ENCODE peak calls at places on chromosomes 3 and 15, in nine cellular contexts. L is GM13976, D is RWPE2, R is PC-9, H is AG04450, M is PC-3, C is GM20000, A is tibial nerve, P is GM12865. J is an unnamed sample.
A peak's percentile ranks its signal among the peaks of the same experiment; 100 is the strongest.

GRCh38 chr3:158713094-158713499 is 19.2 kb downstream of the RARRES1 start:
- DNase-seq in A (no peak), H (no peak), D (no peak), C (no peak), R (no peak), L (no peak), P (no peak), M (no peak), J (no peak)

GRCh38 chr3:14897266-14897665 is 50.1 kb upstream of the NR2C2 start:
- DNase-seq in C (no peak), D (no peak), L (no peak), H (no peak), A (no peak), P (no peak), R (no peak), M (no peak), J (no peak)

GRCh38 chr3:118863731-118864322 is 170.8 kb downstream of the IGSF11 start:
- DNase-seq in R (no peak), H (no peak), M (no peak), A (no peak), P (peak; percentile 35), C (no peak), L (no peak), D (no peak), J (peak; percentile 6)

GRCh38 chr15:32730677-32731654 is 13.2 kb downstream of the GREM1 start:
- DNase-seq in R (peak; percentile 90), P (no peak), A (no peak), C (no peak), M (peak; percentile 57), D (peak; percentile 97), H (no peak), L (no peak), J (peak; percentile 53)

GRCh38 chr15:51649659-51650521 is 27.3 kb upstream of the DMXL2 start:
- DNase-seq in H (peak; percentile 50), C (peak; percentile 65), P (peak; percentile 86), L (peak; percentile 67), D (no peak), A (no peak), M (peak; percentile 77), R (peak; percentile 28), J (peak; percentile 18)

GRCh38 chr3:170258105-170258487 is 35.9 kb downstream of the PRKCI start:
- DNase-seq in A (no peak), D (no peak), H (no peak), P (peak; percentile 36), M (no peak), L (no peak), R (no peak), C (no peak), J (no peak)

GRCh38 chr3:45011756-45012441 is 14.2 kb upstream of the CLEC3B start:
- DNase-seq in H (peak; percentile 80), A (no peak), P (no peak), C (peak; percentile 52), M (no peak), L (peak; percentile 50), R (no peak), D (no peak), J (no peak)

GRCh38 chr3:42668403-42668740 is 14.9 kb downstream of the ZBTB47 start:
- DNase-seq in C (no peak), H (no peak), A (no peak), P (no peak), L (no peak), M (no peak), R (no peak), D (no peak), J (no peak)

GRCh38 chr15:25182736-25183445 is 228.1 kb downstream of the SNRPN start:
- DNase-seq in M (no peak), L (no peak), D (peak; percentile 57), A (no peak), P (no peak), R (no peak), C (no peak), H (no peak), J (no peak)

GRCh38 chr3:141402476-141403171 is 34.3 kb downstream of the ZBTB38 start:
- DNase-seq in R (peak; percentile 35), M (peak; percentile 29), A (peak; percentile 54), C (peak; percentile 64), H (no peak), L (peak; percentile 58), P (peak; percentile 65), D (no peak), J (peak; percentile 71)

GRCh38 chr15:68888419-68888818 is 41.9 kb upstream of the SPESP1 start:
- DNase-seq in L (peak; percentile 40), H (no peak), R (no peak), D (no peak), M (no peak), A (no peak), C (peak; percentile 34), P (no peak), J (no peak)

DNA sequence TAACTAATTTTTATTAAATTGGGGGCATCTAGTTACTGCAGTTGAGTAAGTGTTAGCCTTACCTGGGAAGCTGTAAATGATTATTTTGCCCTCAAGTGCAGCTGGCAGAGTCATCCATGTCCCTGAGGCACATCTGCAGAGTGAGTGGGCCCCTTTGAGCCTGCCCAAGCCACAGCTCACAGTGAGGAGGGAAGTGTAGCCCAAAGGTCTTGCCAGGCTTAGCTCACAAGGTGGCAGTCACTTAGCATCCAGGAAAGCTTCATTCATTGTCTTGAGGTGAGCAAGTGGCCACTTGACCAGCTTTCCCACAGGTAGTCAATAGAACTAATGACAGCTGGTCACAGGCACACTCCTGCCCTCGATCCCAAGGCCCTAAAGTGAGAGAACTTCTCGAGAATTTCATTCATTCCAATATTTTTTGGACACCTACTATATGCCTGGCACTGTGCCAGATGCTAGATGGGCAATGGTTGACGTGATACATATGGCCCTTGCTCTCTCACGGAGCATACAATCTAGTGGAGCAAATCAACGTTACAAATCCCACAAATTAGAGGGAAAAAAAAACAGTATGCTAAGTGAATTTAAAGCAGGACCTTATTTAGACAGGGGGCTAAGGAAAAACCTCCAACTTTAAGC is 163.3 kb upstream of the IL12A start:
- DNase-seq in R (no peak), A (no peak), C (no peak), H (no peak), M (peak; percentile 35), L (no peak), D (no peak), P (no peak), J (no peak)
- TF ChIP-seq CTCF in R (no peak), A (no peak), C (no peak), H (no peak), M (peak; percentile 35), L (no peak), D (peak; percentile 34), P (no peak), J (no peak)

GRCh38 chr3:128727059-128727458 is 1.1 kb downstream of the RAB7A start:
- DNase-seq in H (no peak), M (no peak), L (no peak), A (no peak), R (no peak), P (no peak), D (no peak), C (no peak), J (no peak)

GRCh38 chr3:128727485-128727884 is 1.5 kb downstream of the RAB7A start:
- DNase-seq in M (peak; percentile 15), R (no peak), P (no peak), H (no peak), L (no peak), A (no peak), D (no peak), C (no peak), J (no peak)

GRCh38 chr3:128725547-128725931 is 444 bp upstream of the RAB7A start:
- DNase-seq in C (peak; percentile 44), D (no peak), R (no peak), P (no peak), H (no peak), A (no peak), L (no peak), M (no peak), J (no peak)

GRCh38 chr3:128726691-128727031 is 678 bp downstream of the RAB7A start:
- DNase-seq in C (no peak), A (peak; percentile 48), L (no peak), R (peak; percentile 20), H (no peak), D (peak; percentile 79), P (peak; percentile 28), M (peak; percentile 59), J (no peak)

GRCh38 chr3:128725932-128726690 is at the start of gene RAB7A:
- DNase-seq in P (peak; percentile 99), C (peak; percentile 98), R (peak; percentile 97), A (peak; percentile 95), M (peak; percentile 94), H (peak; percentile 97), D (peak; percentile 96), L (peak; percentile 97), J (peak; percentile 94)
- TF ChIP-seq CTCF in P (no peak), C (no peak), R (no peak), A (peak; percentile 55), M (no peak), H (no peak), D (no peak), L (no peak), J (no peak)

GRCh38 chr3:188025555-188025954 is 128.4 kb upstream of the LPP start:
- DNase-seq in P (no peak), H (no peak), D (no peak), C (no peak), A (no peak), L (no peak), R (no peak), M (no peak), J (no peak)

GRCh38 chr3:188034989-188035388 is 119.0 kb upstream of the LPP start:
- DNase-seq in H (no peak), R (no peak), D (no peak), L (no peak), A (no peak), C (no peak), P (no peak), M (no peak), J (no peak)

GRCh38 chr3:188036375-188036985 is 117.5 kb upstream of the LPP start:
- DNase-seq in H (no peak), D (no peak), M (no peak), A (no peak), P (no peak), C (no peak), L (no peak), R (no peak), J (no peak)

GRCh38 chr3:188026191-188026968 is 127.6 kb upstream of the LPP start:
- DNase-seq in M (no peak), L (no peak), A (no peak), P (no peak), D (no peak), C (no peak), R (no peak), H (no peak), J (peak; percentile 23)

GRCh38 chr3:188031106-188031505 is 122.9 kb upstream of the LPP start:
- DNase-seq in A (no peak), M (peak; percentile 29), H (no peak), C (no peak), R (no peak), D (no peak), L (no peak), P (no peak), J (no peak)
- TF ChIP-seq CTCF in A (no peak), M (no peak), H (no peak), C (no peak), R (no peak), D (no peak), L (no peak), P (no peak), J (no peak)

GRCh38 chr15:28994142-28994829 is 108.5 kb downstream of the APBA2 start:
- DNase-seq in D (no peak), A (no peak), C (no peak), L (no peak), H (no peak), P (no peak), M (no peak), R (no peak), J (no peak)
- TF ChIP-seq CTCF in D (no peak), A (no peak), C (no peak), L (no peak), H (no peak), P (no peak), M (no peak), R (no peak), J (no peak)

J was measured in nephron progenitor cell.